ENCODE peak calls at places on chromosome 4, in seven cellular contexts. T, B, C, G, F, L and X are unnamed samples.
A peak's percentile ranks its signal among the peaks of the same experiment; 100 is the strongest.

GRCh38 chr4:5960197-5960880 is 57.9 kb downstream of the C4orf50 start:
- DNase-seq in T (no peak), B (no peak), C (no peak), G (no peak), F (no peak), L (no peak), X (no peak)

GRCh38 chr4:23728393-23728792 is 161.5 kb downstream of the PPARGC1A start:
- DNase-seq in T (no peak), B (no peak), C (no peak), G (peak; percentile 10), F (no peak), L (no peak), X (no peak)

GRCh38 chr4:135418353-135418752 is 1216.8 kb upstream of the PABPC4L start:
- DNase-seq in T (peak; percentile 37), B (peak; percentile 10), C (peak; percentile 3), G (no peak), F (no peak), L (no peak), X (no peak)

GRCh38 chr4:84952004-84952403 is 14.5 kb downstream of the WDFY3 start:
- DNase-seq in T (peak; percentile 10), B (no peak), C (peak; percentile 62), G (no peak), F (no peak), L (no peak), X (peak; percentile 39)

GRCh38 chr4:79920454-79920853 is 152.6 kb downstream of the ANTXR2 start:
- DNase-seq in T (no peak), B (no peak), C (no peak), G (no peak), F (no peak), L (no peak), X (no peak)

GRCh38 chr4:39044364-39044946 is 12.2 kb upstream of the TMEM156 start:
- DNase-seq in T (peak; percentile 64), B (peak; percentile 95), C (peak; percentile 93), G (peak; percentile 84), F (peak; percentile 90), L (peak; percentile 93), X (peak; percentile 87)

GRCh38 chr4:118969359-118969758 is 80.7 kb downstream of the SYNPO2 start:
- DNase-seq in T (peak; percentile 32), B (peak; percentile 61), C (peak; percentile 11), G (no peak), F (no peak), L (peak; percentile 13), X (peak; percentile 67)

GRCh38 chr4:29199025-29199424 is 1521.1 kb upstream of the PCDH7 start:
- DNase-seq in T (no peak), B (no peak), C (no peak), G (no peak), F (no peak), L (no peak), X (no peak)

GRCh38 chr4:41882622-41883347 is 52.4 kb upstream of the TMEM33 start:
- DNase-seq in T (no peak), B (peak; percentile 90), C (no peak), G (no peak), F (no peak), L (peak; percentile 84), X (peak; percentile 25)

GRCh38 chr4:37628977-37629609 is 57.1 kb downstream of the RELL1 start:
- DNase-seq in T (peak; percentile 59), B (no peak), C (no peak), G (no peak), F (no peak), L (peak; percentile 55), X (no peak)

GRCh38 chr4:37629713-37630112 is 56.5 kb downstream of the RELL1 start:
- DNase-seq in T (no peak), B (no peak), C (no peak), G (no peak), F (no peak), L (no peak), X (no peak)

GRCh38 chr4:37632836-37633235 is 53.3 kb downstream of the RELL1 start:
- DNase-seq in T (no peak), B (no peak), C (no peak), G (no peak), F (no peak), L (no peak), X (no peak)

GRCh38 chr4:37634180-37634579 is 52.0 kb downstream of the RELL1 start:
- DNase-seq in T (no peak), B (no peak), C (no peak), G (no peak), F (peak; percentile 20), L (no peak), X (no peak)

GRCh38 chr4:37631551-37631950 is 54.6 kb downstream of the RELL1 start:
- DNase-seq in T (no peak), B (no peak), C (no peak), G (no peak), F (no peak), L (no peak), X (no peak)
- TF ChIP-seq JUND in T (no peak), B (no peak), C (no peak), G (no peak), F (no peak), L (no peak), X (no peak)

GRCh38 chr4:186889876-186890643 is 166.4 kb upstream of the FAT1 start:
- DNase-seq in T (no peak), B (no peak), C (no peak), G (no peak), F (no peak), L (no peak), X (no peak)
- TF ChIP-seq JUND in T (no peak), B (no peak), C (no peak), G (no peak), F (no peak), L (no peak), X (no peak)

DNA sequence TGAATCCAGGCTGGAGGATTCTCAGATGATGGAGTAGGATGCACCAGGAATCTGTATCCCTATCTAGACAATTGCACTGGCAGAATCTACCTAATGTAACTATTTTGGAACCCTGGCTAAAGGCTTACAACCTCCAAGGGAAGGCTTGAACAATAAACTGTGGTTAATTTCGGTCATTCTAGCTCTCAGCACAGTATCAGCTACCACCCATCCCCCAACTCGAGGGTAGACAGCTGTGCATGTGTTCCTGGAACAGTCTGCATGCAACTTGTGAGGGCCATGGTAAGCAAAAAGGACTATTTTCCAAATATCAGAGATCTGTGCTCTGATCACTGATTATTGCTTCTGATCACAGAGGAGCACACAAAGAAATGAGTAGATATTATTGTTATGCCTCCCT is 34.0 kb downstream of the ELF2 start:
- DNase-seq in T (no peak), B (no peak), C (no peak), G (no peak), F (no peak), L (no peak), X (no peak)
- TF ChIP-seq JUND in T (no peak), B (no peak), C (no peak), G (no peak), F (no peak), L (no peak), X (no peak)

GRCh38 chr4:159503243-159503642 is 400.4 kb downstream of the RAPGEF2 start:
- DNase-seq in T (no peak), B (no peak), C (no peak), G (peak; percentile 23), F (no peak), L (no peak), X (no peak)

GRCh38 chr4:159497961-159498360 is 395.1 kb downstream of the RAPGEF2 start:
- DNase-seq in T (no peak), B (no peak), C (no peak), G (no peak), F (no peak), L (no peak), X (no peak)

GRCh38 chr4:159496248-159496647 is 393.4 kb downstream of the RAPGEF2 start:
- DNase-seq in T (no peak), B (no peak), C (no peak), G (no peak), F (no peak), L (no peak), X (no peak)

GRCh38 chr4:159495515-159496236 is 392.8 kb downstream of the RAPGEF2 start:
- DNase-seq in T (no peak), B (no peak), C (no peak), G (no peak), F (no peak), L (no peak), X (no peak)

DNA sequence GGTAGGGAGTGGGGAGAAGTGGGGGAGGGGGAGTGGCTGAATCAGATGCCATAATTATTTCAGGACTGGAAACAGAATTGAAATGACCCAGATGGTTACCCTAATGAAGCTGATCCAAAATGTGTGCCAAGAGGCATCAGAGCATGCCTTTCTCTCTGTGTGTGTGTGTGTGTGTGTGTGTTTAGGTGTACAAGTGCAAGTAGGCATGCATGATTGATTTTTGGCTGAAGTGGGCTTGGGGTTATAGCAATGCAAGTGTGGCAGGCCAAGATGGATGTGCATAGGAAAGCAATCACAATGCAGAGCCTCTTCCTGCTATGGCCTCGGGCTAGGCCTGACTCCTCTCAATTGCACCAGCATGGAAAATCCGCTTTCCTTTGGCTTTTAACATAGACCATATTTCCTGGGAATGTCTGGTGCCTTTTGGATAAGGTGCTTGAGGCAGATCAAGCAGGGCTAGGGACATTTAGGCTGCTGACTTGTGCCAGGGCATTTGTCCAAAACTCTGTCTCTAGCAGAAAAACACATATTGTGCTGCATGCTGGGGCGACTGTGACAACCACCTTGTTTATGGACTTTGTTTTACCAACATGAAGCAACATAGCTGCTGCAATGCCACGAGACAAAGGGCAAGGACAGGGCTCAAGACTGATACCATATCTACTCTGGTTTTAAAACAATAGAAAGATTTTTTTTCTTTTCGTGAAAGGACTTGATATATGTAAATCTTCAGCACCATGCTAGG is 395.7 kb downstream of the RAPGEF2 start:
- DNase-seq in T (no peak), B (no peak), C (peak; percentile 17), G (no peak), F (no peak), L (no peak), X (no peak)
- TF ChIP-seq JUND in T (no peak), B (no peak), C (no peak), G (no peak), F (no peak), L (no peak), X (no peak)

GRCh38 chr4:64781737-64782326 is 372.6 kb upstream of the TECRL start:
- DNase-seq in T (no peak), B (peak; percentile 2), C (peak; percentile 16), G (no peak), F (no peak), L (no peak), X (no peak)
- TF ChIP-seq JUND in T (no peak), B (no peak), C (no peak), G (no peak), F (no peak), L (no peak), X (no peak)